ENCODE peak calls at places on chromosomes 7 and 10, in nine cellular contexts. K is LoVo, Q is PC-9, Y is MM.1S, U is SK-N-SH, P is SHP77, S is adrenal gland, H is RPMI8226, W is lower lobe of right lung. A is an unnamed sample.

GRCh38 chr10:132659206-132660091 is 121.9 kb downstream of the INPP5A start:
- DNase-seq in K (no peak), Q (no peak), Y (no peak), U (no peak), P (no peak), S (no peak), H (no peak), W (no peak), A (no peak)

GRCh38 chr7:129607471-129608120 is 3.9 kb upstream of the NRF1 start:
- DNase-seq in K (peak), Q (no peak), Y (peak), U (peak), P (peak), S (no peak), H (peak), W (no peak), A (peak)

GRCh38 chr7:66281678-66282593 is 76.8 kb downstream of the TPST1 start:
- DNase-seq in K (peak), Q (no peak), Y (no peak), U (no peak), P (peak), S (peak), H (peak), W (no peak), A (no peak)

GRCh38 chr7:68862736-68863135 is 735.5 kb upstream of the AUTS2 start:
- DNase-seq in K (no peak), Q (no peak), Y (no peak), U (no peak), P (no peak), S (no peak), H (peak), W (no peak), A (no peak)

GRCh38 chr10:110356628-110357245 is 52.0 kb upstream of the SMNDC1 start:
- DNase-seq in K (peak), Q (peak), Y (peak), U (no peak), P (no peak), S (peak), H (peak), W (no peak), A (peak)

GRCh38 chr10:3668276-3668960 is 116.6 kb downstream of the KLF6 start:
- DNase-seq in K (no peak), Q (peak), Y (no peak), U (no peak), P (no peak), S (peak), H (no peak), W (peak), A (peak)

GRCh38 chr10:3754727-3755439 is 30.1 kb downstream of the KLF6 start:
- DNase-seq in K (peak), Q (peak), Y (no peak), U (no peak), P (no peak), S (peak), H (no peak), W (no peak), A (peak)

GRCh38 chr7:76260171-76260703 is 42.2 kb upstream of the HSPB1 start:
- DNase-seq in K (peak), Q (no peak), Y (no peak), U (peak), P (no peak), S (no peak), H (peak), W (no peak), A (peak)

GRCh38 chr10:22443200-22443881 is 98.0 kb downstream of the SPAG6 start:
- DNase-seq in K (no peak), Q (no peak), Y (no peak), U (no peak), P (no peak), S (no peak), H (no peak), W (no peak), A (no peak)

GRCh38 chr7:33805630-33806233 is 99.6 kb upstream of the BMPER start:
- DNase-seq in K (no peak), Q (no peak), Y (no peak), U (no peak), P (no peak), S (no peak), H (no peak), W (no peak), A (no peak)

GRCh38 chr7:135109976-135110375 is 37.9 kb upstream of the TMEM140 start:
- DNase-seq in K (no peak), Q (no peak), Y (no peak), U (no peak), P (no peak), S (no peak), H (no peak), W (no peak), A (no peak)

GRCh38 chr10:77974396-77975074 is 48.0 kb upstream of the DLG5 start:
- DNase-seq in K (no peak), Q (no peak), Y (no peak), U (peak), P (no peak), S (peak), H (no peak), W (no peak), A (peak)

GRCh38 chr10:31153692-31154091 is 122.0 kb upstream of the ZNF438 start:
- DNase-seq in K (no peak), Q (no peak), Y (no peak), U (no peak), P (no peak), S (no peak), H (no peak), W (no peak), A (no peak)

GRCh38 chr7:50531928-50532327 is 33.3 kb downstream of the DDC start:
- DNase-seq in K (no peak), Q (no peak), Y (no peak), U (peak), P (peak), S (peak), H (no peak), W (no peak), A (peak)

GRCh38 chr10:58016614-58017013 is 251.1 kb downstream of the IPMK start:
- DNase-seq in K (no peak), Q (no peak), Y (no peak), U (no peak), P (no peak), S (no peak), H (no peak), W (no peak), A (no peak)

GRCh38 chr7:115676080-115676479 is 354.5 kb downstream of the TFEC start:
- DNase-seq in K (no peak), Q (no peak), Y (no peak), U (no peak), P (peak), S (no peak), H (no peak), W (no peak), A (peak)

GRCh38 chr10:67925449-67926005 is 41.1 kb downstream of the SIRT1 start:
- DNase-seq in K (no peak), Q (no peak), Y (no peak), U (no peak), P (no peak), S (no peak), H (no peak), W (no peak), A (no peak)

GRCh38 chr7:23184709-23185354 is 3.0 kb downstream of the NUP42 start:
- DNase-seq in K (peak), Q (peak), Y (peak), U (peak), P (peak), S (peak), H (peak), W (no peak), A (peak)

GRCh38 chr7:143492043-143492471 is 14.4 kb downstream of the TAS2R41 start:
- DNase-seq in K (peak), Q (peak), Y (no peak), U (no peak), P (no peak), S (no peak), H (no peak), W (no peak), A (no peak)

GRCh38 chr7:8436965-8437364 is 3.6 kb downstream of the NXPH1 start:
- DNase-seq in K (peak), Q (no peak), Y (peak), U (no peak), P (no peak), S (peak), H (peak), W (no peak), A (peak)

GRCh38 chr7:24038993-24039392 is 245.0 kb upstream of the NPY start:
- DNase-seq in K (no peak), Q (no peak), Y (no peak), U (no peak), P (no peak), S (peak), H (no peak), W (no peak), A (no peak)

GRCh38 chr10:131896403-131896802 is 4.4 kb upstream of the PPP2R2D start:
- DNase-seq in K (no peak), Q (no peak), Y (no peak), U (no peak), P (no peak), S (no peak), H (no peak), W (no peak), A (no peak)

GRCh38 chr10:94546058-94546595 is 539 bp downstream of the HELLS start:
- DNase-seq in K (no peak), Q (no peak), Y (peak), U (peak), P (peak), S (no peak), H (peak), W (no peak), A (no peak)

A was measured in Calu3.